ENCODE peak calls at places on chromosomes 1 and 21, in four cellular contexts. U, A, Z and F are unnamed samples.

GRCh38 chr1:25182629-25183028 is 49.7 kb downstream of the SYF2 start:
- DNase-seq in U (no peak), Z (no peak), A (no peak), F (no peak)

GRCh38 chr1:30748098-30748698 is 9.4 kb downstream of the LAPTM5 start:
- DNase-seq in A (no peak), U (no peak), Z (no peak), F (peak; percentile 27)

GRCh38 chr1:100265562-100265930 is 470 bp upstream of the RTCA start:
- DNase-seq in A (no peak), Z (no peak), U (peak; percentile 26), F (peak; percentile 8)

GRCh38 chr1:84571150-84571535 is 3.1 kb downstream of the CTBS start:
- DNase-seq in U (no peak), Z (no peak), A (no peak), F (no peak)

GRCh38 chr1:159212596-159212995 is 7.9 kb downstream of the ACKR1 start:
- DNase-seq in Z (no peak), U (no peak), A (no peak), F (no peak)

GRCh38 chr1:58883037-58883887 is 99.4 kb upstream of the JUN start:
- DNase-seq in U (no peak), Z (no peak), A (peak; percentile 81), F (no peak)

GRCh38 chr1:169484107-169484506 is 1.6 kb downstream of the SLC19A2 start:
- DNase-seq in A (no peak), Z (no peak), U (no peak), F (no peak)

GRCh38 chr1:199173356-199173755 is 534.5 kb downstream of the PTPRC start:
- DNase-seq in Z (no peak), A (no peak), U (no peak), F (no peak)

GRCh38 chr1:22641906-22642636 is 1.4 kb upstream of the C1QC start:
- DNase-seq in A (peak; percentile 93), U (peak; percentile 85), Z (peak; percentile 42), F (peak; percentile 36)

GRCh38 chr1:58895559-58896135 is 111.8 kb upstream of the JUN start:
- DNase-seq in Z (no peak), A (peak; percentile 78), U (no peak), F (no peak)

GRCh38 chr21:33078907-33079582 is 9.1 kb downstream of the OLIG1 start:
- DNase-seq in Z (no peak), U (peak; percentile 62), A (no peak), F (no peak)

GRCh38 chr1:166920561-166921475 is 44.8 kb upstream of the TADA1 start:
- DNase-seq in U (peak; percentile 44), A (peak; percentile 78), Z (no peak), F (no peak)

GRCh38 chr1:245915406-245915805 is 591.7 kb downstream of the SMYD3 start:
- DNase-seq in A (no peak), U (no peak), Z (no peak), F (no peak)

GRCh38 chr1:181159451-181160151 is 71.1 kb downstream of the IER5 start:
- DNase-seq in U (no peak), A (no peak), Z (peak; percentile 34), F (no peak)

GRCh38 chr1:28926629-28927441 is 12.5 kb downstream of the EPB41 start:
- DNase-seq in U (no peak), Z (no peak), A (no peak), F (no peak)

GRCh38 chr21:38139380-38140168 is 117.2 kb upstream of the KCNJ15 start:
- DNase-seq in A (no peak), U (peak; percentile 45), Z (no peak), F (no peak)

GRCh38 chr1:2433936-2434335 is 21.6 kb upstream of the PEX10 start:
- DNase-seq in U (no peak), Z (no peak), A (no peak), F (no peak)

GRCh38 chr1:41898191-41898713 is 20.5 kb downstream of the HIVEP3 start:
- DNase-seq in A (no peak), U (no peak), Z (peak; percentile 36), F (no peak)

GRCh38 chr1:71522721-71523120 is 441.9 kb upstream of the ZRANB2 start:
- DNase-seq in A (no peak), Z (no peak), U (no peak), F (no peak)

GRCh38 chr1:91673603-91674002 is 173.0 kb downstream of the CDC7 start:
- DNase-seq in A (no peak), Z (no peak), U (no peak), F (no peak)

GRCh38 chr1:205360166-205360565 is 3.4 kb upstream of the KLHDC8A start:
- DNase-seq in Z (no peak), A (no peak), U (no peak), F (no peak)

GRCh38 chr1:83741348-83741747 is 257.6 kb downstream of the TTLL7 start:
- DNase-seq in Z (no peak), U (no peak), A (no peak), F (peak; percentile 75)

GRCh38 chr1:161089251-161089924 is at the start of gene NECTIN4:
- DNase-seq in A (peak; percentile 85), Z (no peak), U (peak; percentile 62), F (no peak)

GRCh38 chr1:937521-937920 is 13.8 kb downstream of the SAMD11 start:
- DNase-seq in U (no peak), Z (no peak), A (no peak), F (no peak)

GRCh38 chr1:212667223-212668139 is 32.2 kb downstream of the BATF3 start:
- DNase-seq in A (no peak), U (peak; percentile 64), Z (no peak), F (no peak)

GRCh38 chr1:237050915-237051314 is 8.9 kb downstream of the RYR2 start:
- DNase-seq in A (no peak), U (no peak), Z (no peak), F (no peak)
- H3K27me3 ChIP-seq in A (peaks cover 15% of the 10 kb centered on the region), U (peaks cover 26% of the 10 kb centered on the region), Z (peaks cover 4% of the 10 kb centered on the region), F (peaks cover 20% of the 10 kb centered on the region)

GRCh38 chr1:44568128-44568900 is 106.0 kb downstream of the TMEM53 start:
- DNase-seq in Z (no peak), A (no peak), U (no peak), F (no peak)

GRCh38 chr1:44569491-44569890 is 104.8 kb downstream of the TMEM53 start:
- DNase-seq in Z (no peak), A (no peak), U (no peak), F (no peak)

GRCh38 chr1:44565265-44565750 is 109.0 kb downstream of the TMEM53 start:
- DNase-seq in A (no peak), U (no peak), Z (no peak), F (no peak)

GRCh38 chr1:44571712-44572571 is 102.3 kb downstream of the TMEM53 start:
- DNase-seq in A (no peak), Z (no peak), U (no peak), F (no peak)

GRCh38 chr1:44566281-44567046 is 107.8 kb downstream of the TMEM53 start:
- DNase-seq in Z (no peak), U (no peak), A (no peak), F (no peak)
- H3K27me3 ChIP-seq in Z (no peaks in the 10 kb centered on the region), U (peaks cover 6% of the 10 kb centered on the region), A (no peaks in the 10 kb centered on the region), F (no peaks in the 10 kb centered on the region)

DNA sequence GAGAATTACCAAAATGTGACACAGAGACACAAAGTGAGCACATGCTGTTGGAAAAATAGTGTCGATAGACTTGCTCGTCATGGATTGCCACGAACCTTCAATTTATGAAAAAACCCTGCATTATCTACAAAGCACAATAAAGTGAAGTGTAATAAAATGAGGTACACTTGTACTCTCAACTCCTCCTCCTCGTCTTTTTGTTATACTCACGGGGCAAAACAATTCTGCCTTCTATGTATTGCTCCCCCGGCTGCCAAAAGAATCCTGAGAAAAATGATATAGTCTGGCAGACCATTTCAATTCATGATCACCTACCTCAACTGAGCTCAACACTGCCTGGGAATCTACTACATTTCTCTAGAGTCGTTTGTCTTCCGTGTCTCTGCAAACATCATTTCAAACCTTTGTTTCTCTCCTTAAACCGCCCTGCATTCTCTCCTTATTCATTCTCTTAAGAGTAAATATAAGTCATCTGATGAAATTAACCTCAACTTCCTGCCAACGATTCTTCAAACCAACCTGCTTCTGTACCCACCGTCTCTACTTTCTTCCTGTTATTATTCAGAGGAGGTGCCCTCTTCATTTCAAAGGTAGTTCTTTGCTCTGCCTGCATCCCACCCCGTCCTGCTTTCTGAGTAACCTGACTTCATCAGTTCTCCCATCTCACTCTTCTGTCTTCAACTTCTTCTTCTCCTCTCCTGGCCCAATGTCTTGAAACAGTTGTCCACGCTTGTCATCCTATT is 12.9 kb upstream of the IL19 start:
- DNase-seq in Z (no peak), A (no peak), U (no peak), F (no peak)
- H3K27me3 ChIP-seq in Z (no peaks in the 10 kb centered on the region), A (no peaks in the 10 kb centered on the region), U (no peaks in the 10 kb centered on the region), F (peaks cover 8% of the 10 kb centered on the region)

DNA sequence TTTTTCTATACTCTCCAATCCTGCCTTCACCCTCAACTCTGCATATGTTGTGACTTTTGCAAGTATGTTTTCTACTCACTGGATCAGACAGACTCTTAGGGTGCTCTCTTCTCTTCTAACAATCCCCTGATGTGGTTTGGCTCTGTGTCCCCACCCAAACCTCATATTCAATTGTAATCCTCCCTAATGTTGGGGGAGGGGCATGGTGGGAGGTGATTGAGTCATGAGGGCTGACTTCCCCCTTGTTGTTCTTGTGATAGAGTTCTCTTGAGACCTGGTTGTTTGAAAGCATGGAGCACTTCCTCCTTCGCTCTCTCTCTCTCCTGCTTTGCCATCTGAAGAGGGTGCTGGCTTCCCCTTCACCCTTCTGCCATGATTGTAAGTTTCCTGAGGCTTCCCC is 148.9 kb upstream of the IGSF21 start:
- DNase-seq in U (no peak), Z (no peak), A (no peak), F (no peak)
- H3K27me3 ChIP-seq in U (peaks cover 11% of the 10 kb centered on the region), Z (no peaks in the 10 kb centered on the region), A (peaks cover 43% of the 10 kb centered on the region), F (peaks cover under 1% of the 10 kb centered on the region)